ENCODE peak calls at places on chromosome 18, in seven cellular contexts. One of them, this sample, is unnamed.

GRCh38 chr18:50870138-50870845 is 8.6 kb upstream of the ME2 start:
- DNase-seq in T-helper 2 cell: no peak
- DNase-seq in lung: peak; percentile 68
- DNase-seq in fibroblast of the conjunctiva: peak; percentile 38
- DNase-seq in GM04503: no peak
- DNase-seq in NCI-H1092 treated with DMSO at 0.1 percent for 48 hours: no peak
- DNase-seq in skeletal muscle cell: no peak
- DNase-seq in this sample: peak; percentile 86

GRCh38 chr18:12431561-12431960 is 23.8 kb downstream of the PRELID3A start:
- DNase-seq in GM04503: no peak
- DNase-seq in T-helper 2 cell: no peak
- DNase-seq in fibroblast of the conjunctiva: no peak
- DNase-seq in NCI-H1092 treated with DMSO at 0.1 percent for 48 hours: no peak
- DNase-seq in skeletal muscle cell: no peak
- DNase-seq in lung: no peak
- DNase-seq in this sample: no peak

GRCh38 chr18:2901405-2901989 is 54.7 kb downstream of the EMILIN2 start:
- DNase-seq in T-helper 2 cell: no peak
- DNase-seq in lung: no peak
- DNase-seq in skeletal muscle cell: no peak
- DNase-seq in GM04503: peak; percentile 61
- DNase-seq in NCI-H1092 treated with DMSO at 0.1 percent for 48 hours: no peak
- DNase-seq in fibroblast of the conjunctiva: peak; percentile 77
- DNase-seq in this sample: no peak

GRCh38 chr18:61256291-61256690 is 76.9 kb upstream of the CDH20 start:
- DNase-seq in NCI-H1092 treated with DMSO at 0.1 percent for 48 hours: no peak
- DNase-seq in skeletal muscle cell: no peak
- DNase-seq in T-helper 2 cell: no peak
- DNase-seq in lung: no peak
- DNase-seq in fibroblast of the conjunctiva: no peak
- DNase-seq in GM04503: no peak
- DNase-seq in this sample: no peak

GRCh38 chr18:985301-985700 is 80.6 kb downstream of the ADCYAP1 start:
- DNase-seq in GM04503: no peak
- DNase-seq in lung: no peak
- DNase-seq in NCI-H1092 treated with DMSO at 0.1 percent for 48 hours: peak; percentile 86
- DNase-seq in fibroblast of the conjunctiva: no peak
- DNase-seq in T-helper 2 cell: no peak
- DNase-seq in skeletal muscle cell: no peak
- DNase-seq in this sample: no peak

GRCh38 chr18:77765468-77765867 is 515.8 kb downstream of the GALR1 start:
- DNase-seq in skeletal muscle cell: no peak
- DNase-seq in GM04503: no peak
- DNase-seq in NCI-H1092 treated with DMSO at 0.1 percent for 48 hours: peak; percentile 91
- DNase-seq in T-helper 2 cell: no peak
- DNase-seq in fibroblast of the conjunctiva: no peak
- DNase-seq in lung: no peak
- DNase-seq in this sample: peak; percentile 6

GRCh38 chr18:22856870-22857269 is 76.3 kb upstream of the RBBP8 start:
- DNase-seq in T-helper 2 cell: no peak
- DNase-seq in fibroblast of the conjunctiva: no peak
- DNase-seq in NCI-H1092 treated with DMSO at 0.1 percent for 48 hours: no peak
- DNase-seq in skeletal muscle cell: no peak
- DNase-seq in lung: no peak
- DNase-seq in GM04503: no peak
- DNase-seq in this sample: no peak

GRCh38 chr18:55320399-55321255 is 267.4 kb downstream of the TCF4 start:
- DNase-seq in GM04503: no peak
- DNase-seq in NCI-H1092 treated with DMSO at 0.1 percent for 48 hours: peak; percentile 77
- DNase-seq in skeletal muscle cell: no peak
- DNase-seq in T-helper 2 cell: no peak
- DNase-seq in lung: no peak
- DNase-seq in fibroblast of the conjunctiva: no peak
- DNase-seq in this sample: peak; percentile 41

GRCh38 chr18:41121116-41121826 is 833.8 kb upstream of the PIK3C3 start:
- DNase-seq in NCI-H1092 treated with DMSO at 0.1 percent for 48 hours: no peak
- DNase-seq in T-helper 2 cell: no peak
- DNase-seq in GM04503: peak; percentile 54
- DNase-seq in lung: no peak
- DNase-seq in skeletal muscle cell: peak; percentile 65
- DNase-seq in fibroblast of the conjunctiva: peak; percentile 65
- DNase-seq in this sample: peak; percentile 93

GRCh38 chr18:1092228-1092627 is 187.6 kb downstream of the ADCYAP1 start:
- DNase-seq in lung: no peak
- DNase-seq in T-helper 2 cell: no peak
- DNase-seq in skeletal muscle cell: no peak
- DNase-seq in GM04503: no peak
- DNase-seq in fibroblast of the conjunctiva: no peak
- DNase-seq in NCI-H1092 treated with DMSO at 0.1 percent for 48 hours: no peak
- DNase-seq in this sample: no peak

GRCh38 chr18:9790261-9790660 is 82.2 kb downstream of the RAB31 start:
- DNase-seq in GM04503: no peak
- DNase-seq in lung: no peak
- DNase-seq in skeletal muscle cell: no peak
- DNase-seq in NCI-H1092 treated with DMSO at 0.1 percent for 48 hours: no peak
- DNase-seq in T-helper 2 cell: no peak
- DNase-seq in fibroblast of the conjunctiva: no peak
- DNase-seq in this sample: no peak

GRCh38 chr18:8478166-8478967 is 130.9 kb upstream of the RAB12 start:
- DNase-seq in fibroblast of the conjunctiva: no peak
- DNase-seq in skeletal muscle cell: no peak
- DNase-seq in NCI-H1092 treated with DMSO at 0.1 percent for 48 hours: peak; percentile 20
- DNase-seq in lung: peak; percentile 65
- DNase-seq in GM04503: no peak
- DNase-seq in T-helper 2 cell: peak; percentile 16
- DNase-seq in this sample: peak; percentile 53

GRCh38 chr18:79617521-79618500 is 61.8 kb upstream of the CTDP1 start:
- DNase-seq in skeletal muscle cell: no peak
- DNase-seq in T-helper 2 cell: no peak
- DNase-seq in NCI-H1092 treated with DMSO at 0.1 percent for 48 hours: no peak
- DNase-seq in lung: no peak
- DNase-seq in GM04503: no peak
- DNase-seq in fibroblast of the conjunctiva: no peak
- DNase-seq in this sample: no peak

GRCh38 chr18:61502472-61502871 is 169.2 kb downstream of the CDH20 start:
- DNase-seq in T-helper 2 cell: no peak
- DNase-seq in NCI-H1092 treated with DMSO at 0.1 percent for 48 hours: peak; percentile 83
- DNase-seq in lung: no peak
- DNase-seq in GM04503: peak; percentile 3
- DNase-seq in fibroblast of the conjunctiva: peak; percentile 68
- DNase-seq in skeletal muscle cell: peak; percentile 20
- DNase-seq in this sample: peak; percentile 70

GRCh38 chr18:49618741-49619392 is 57.0 kb downstream of the LIPG start:
- DNase-seq in fibroblast of the conjunctiva: no peak
- DNase-seq in NCI-H1092 treated with DMSO at 0.1 percent for 48 hours: no peak
- DNase-seq in GM04503: no peak
- DNase-seq in lung: no peak
- DNase-seq in skeletal muscle cell: no peak
- DNase-seq in T-helper 2 cell: no peak
- DNase-seq in this sample: no peak

GRCh38 chr18:4672152-4672551 is 217.0 kb upstream of the DLGAP1 start:
- DNase-seq in skeletal muscle cell: no peak
- DNase-seq in GM04503: no peak
- DNase-seq in NCI-H1092 treated with DMSO at 0.1 percent for 48 hours: no peak
- DNase-seq in fibroblast of the conjunctiva: no peak
- DNase-seq in lung: no peak
- DNase-seq in T-helper 2 cell: no peak
- DNase-seq in this sample: no peak

GRCh38 chr18:9711361-9712129 is 3.4 kb downstream of the RAB31 start:
- DNase-seq in GM04503: no peak
- DNase-seq in lung: no peak
- DNase-seq in NCI-H1092 treated with DMSO at 0.1 percent for 48 hours: no peak
- DNase-seq in T-helper 2 cell: no peak
- DNase-seq in skeletal muscle cell: no peak
- DNase-seq in fibroblast of the conjunctiva: no peak
- DNase-seq in this sample: no peak

GRCh38 chr18:58593930-58594329 is 35.0 kb downstream of the ALPK2 start:
- DNase-seq in fibroblast of the conjunctiva: no peak
- DNase-seq in GM04503: no peak
- DNase-seq in skeletal muscle cell: no peak
- DNase-seq in lung: no peak
- DNase-seq in NCI-H1092 treated with DMSO at 0.1 percent for 48 hours: no peak
- DNase-seq in T-helper 2 cell: no peak
- DNase-seq in this sample: no peak

GRCh38 chr18:69839497-69839896 is 108.2 kb downstream of the CD226 start:
- DNase-seq in fibroblast of the conjunctiva: no peak
- DNase-seq in T-helper 2 cell: no peak
- DNase-seq in skeletal muscle cell: no peak
- DNase-seq in lung: no peak
- DNase-seq in GM04503: no peak
- DNase-seq in NCI-H1092 treated with DMSO at 0.1 percent for 48 hours: no peak
- DNase-seq in this sample: no peak

GRCh38 chr18:7038330-7038846 is 79.2 kb downstream of the LAMA1 start:
- DNase-seq in GM04503: peak; percentile 96
- DNase-seq in T-helper 2 cell: no peak
- DNase-seq in skeletal muscle cell: peak; percentile 99
- DNase-seq in fibroblast of the conjunctiva: peak; percentile 96
- DNase-seq in NCI-H1092 treated with DMSO at 0.1 percent for 48 hours: peak; percentile 79
- DNase-seq in lung: peak; percentile 74
- DNase-seq in this sample: peak; percentile 100

GRCh38 chr18:22558945-22559385 is 141.2 kb upstream of the CTAGE1 start:
- DNase-seq in skeletal muscle cell: no peak
- DNase-seq in fibroblast of the conjunctiva: no peak
- DNase-seq in GM04503: no peak
- DNase-seq in lung: peak; percentile 54
- DNase-seq in T-helper 2 cell: no peak
- DNase-seq in NCI-H1092 treated with DMSO at 0.1 percent for 48 hours: no peak
- DNase-seq in this sample: peak; percentile 77

GRCh38 chr18:12742453-12742852 is 39.6 kb downstream of the PSMG2 start:
- DNase-seq in fibroblast of the conjunctiva: peak; percentile 40
- DNase-seq in skeletal muscle cell: no peak
- DNase-seq in T-helper 2 cell: no peak
- DNase-seq in GM04503: no peak
- DNase-seq in NCI-H1092 treated with DMSO at 0.1 percent for 48 hours: no peak
- DNase-seq in lung: no peak
- DNase-seq in this sample: peak; percentile 90

GRCh38 chr18:48940854-48941531 is 9.8 kb downstream of the SMAD7 start:
- DNase-seq in GM04503: no peak
- DNase-seq in T-helper 2 cell: peak; percentile 56
- DNase-seq in NCI-H1092 treated with DMSO at 0.1 percent for 48 hours: no peak
- DNase-seq in fibroblast of the conjunctiva: no peak
- DNase-seq in skeletal muscle cell: no peak
- DNase-seq in lung: no peak
- DNase-seq in this sample: no peak

GRCh38 chr18:69400253-69400975 is at the start of gene DOK6:
- DNase-seq in NCI-H1092 treated with DMSO at 0.1 percent for 48 hours: peak; percentile 87
- DNase-seq in GM04503: peak; percentile 20
- DNase-seq in skeletal muscle cell: peak; percentile 21
- DNase-seq in fibroblast of the conjunctiva: peak; percentile 32
- DNase-seq in lung: no peak
- DNase-seq in T-helper 2 cell: no peak
- DNase-seq in this sample: peak; percentile 73

GRCh38 chr18:36776650-36777049 is 52.2 kb downstream of the TPGS2 start:
- DNase-seq in lung: no peak
- DNase-seq in GM04503: no peak
- DNase-seq in T-helper 2 cell: no peak
- DNase-seq in NCI-H1092 treated with DMSO at 0.1 percent for 48 hours: no peak
- DNase-seq in fibroblast of the conjunctiva: no peak
- DNase-seq in skeletal muscle cell: no peak
- DNase-seq in this sample: no peak

GRCh38 chr18:43800584-43800983 is 523.3 kb upstream of the SYT4 start:
- DNase-seq in lung: no peak
- DNase-seq in fibroblast of the conjunctiva: no peak
- DNase-seq in NCI-H1092 treated with DMSO at 0.1 percent for 48 hours: no peak
- DNase-seq in skeletal muscle cell: no peak
- DNase-seq in GM04503: no peak
- DNase-seq in T-helper 2 cell: no peak
- DNase-seq in this sample: no peak

GRCh38 chr18:80009661-80010550 is 21.5 kb upstream of the TXNL4A start:
- DNase-seq in lung: peak; percentile 56
- DNase-seq in NCI-H1092 treated with DMSO at 0.1 percent for 48 hours: no peak
- DNase-seq in GM04503: peak; percentile 95
- DNase-seq in fibroblast of the conjunctiva: peak; percentile 94
- DNase-seq in skeletal muscle cell: peak; percentile 91
- DNase-seq in T-helper 2 cell: no peak
- DNase-seq in this sample: peak; percentile 98

GRCh38 chr18:25313274-25313673 is 38.7 kb downstream of the ZNF521 start:
- DNase-seq in fibroblast of the conjunctiva: no peak
- DNase-seq in NCI-H1092 treated with DMSO at 0.1 percent for 48 hours: no peak
- DNase-seq in GM04503: no peak
- DNase-seq in skeletal muscle cell: no peak
- DNase-seq in T-helper 2 cell: no peak
- DNase-seq in lung: no peak
- DNase-seq in this sample: no peak

GRCh38 chr18:27844416-27844792 is 332.5 kb downstream of the CDH2 start:
- DNase-seq in lung: no peak
- DNase-seq in NCI-H1092 treated with DMSO at 0.1 percent for 48 hours: no peak
- DNase-seq in fibroblast of the conjunctiva: no peak
- DNase-seq in skeletal muscle cell: peak; percentile 40
- DNase-seq in GM04503: no peak
- DNase-seq in T-helper 2 cell: no peak
- DNase-seq in this sample: peak; percentile 97

This sample was measured in iris pigment epithelial cell.